ENCODE peak calls at places on chromosomes 3 and 15, in ten cellular contexts. One of them, this sample, is unnamed.

GRCh38 chr3:192850501-192850981 is 67.1 kb downstream of the MB21D2 start:
- DNase-seq in mucosa of descending colon: peak
- DNase-seq in AG10803: peak
- DNase-seq in hepatocyte: peak
- DNase-seq in B cell: no peak
- DNase-seq in AG09319: no peak
- DNase-seq in WERI-Rb-1: no peak
- DNase-seq in OCI-LY7: no peak
- DNase-seq in nephron progenitor cell: no peak
- DNase-seq in kidney: no peak
- DNase-seq in this sample: peak

GRCh38 chr3:98501270-98501669 is 3.8 kb downstream of the OR5K2 start:
- DNase-seq in mucosa of descending colon: no peak
- DNase-seq in AG10803: no peak
- DNase-seq in hepatocyte: no peak
- DNase-seq in B cell: no peak
- DNase-seq in AG09319: no peak
- DNase-seq in WERI-Rb-1: no peak
- DNase-seq in OCI-LY7: no peak
- DNase-seq in nephron progenitor cell: no peak
- DNase-seq in kidney: no peak
- DNase-seq in this sample: no peak

GRCh38 chr3:154122912-154123559 is 1.8 kb downstream of the ARHGEF26 start:
- DNase-seq in mucosa of descending colon: no peak
- DNase-seq in AG10803: no peak
- DNase-seq in hepatocyte: peak
- DNase-seq in B cell: no peak
- DNase-seq in AG09319: no peak
- DNase-seq in WERI-Rb-1: no peak
- DNase-seq in OCI-LY7: no peak
- DNase-seq in nephron progenitor cell: no peak
- DNase-seq in kidney: no peak
- DNase-seq in this sample: no peak

GRCh38 chr3:132787616-132788015 is 65.4 kb upstream of the NPHP3 start:
- DNase-seq in mucosa of descending colon: no peak
- DNase-seq in AG10803: peak
- DNase-seq in hepatocyte: peak
- DNase-seq in B cell: no peak
- DNase-seq in AG09319: no peak
- DNase-seq in WERI-Rb-1: no peak
- DNase-seq in OCI-LY7: no peak
- DNase-seq in nephron progenitor cell: no peak
- DNase-seq in kidney: no peak
- DNase-seq in this sample: no peak

GRCh38 chr3:148074916-148075315 is 622.8 kb upstream of the AGTR1 start:
- DNase-seq in mucosa of descending colon: no peak
- DNase-seq in AG10803: no peak
- DNase-seq in hepatocyte: no peak
- DNase-seq in B cell: no peak
- DNase-seq in AG09319: no peak
- DNase-seq in WERI-Rb-1: no peak
- DNase-seq in OCI-LY7: no peak
- DNase-seq in nephron progenitor cell: no peak
- DNase-seq in kidney: no peak
- DNase-seq in this sample: no peak

GRCh38 chr15:97759363-97759762 is 201.1 kb upstream of the ARRDC4 start:
- DNase-seq in mucosa of descending colon: no peak
- DNase-seq in AG10803: peak
- DNase-seq in hepatocyte: no peak
- DNase-seq in B cell: no peak
- DNase-seq in AG09319: no peak
- DNase-seq in WERI-Rb-1: no peak
- DNase-seq in OCI-LY7: no peak
- DNase-seq in nephron progenitor cell: no peak
- DNase-seq in kidney: no peak
- DNase-seq in this sample: no peak

GRCh38 chr3:9503283-9503682 is 50.3 kb downstream of the LHFPL4 start:
- DNase-seq in mucosa of descending colon: peak
- DNase-seq in AG10803: peak
- DNase-seq in hepatocyte: peak
- DNase-seq in B cell: peak
- DNase-seq in AG09319: peak
- DNase-seq in WERI-Rb-1: peak
- DNase-seq in OCI-LY7: peak
- DNase-seq in nephron progenitor cell: peak
- DNase-seq in kidney: no peak
- DNase-seq in this sample: peak

GRCh38 chr3:39960515-39961403 is 151.3 kb downstream of the MYRIP start:
- DNase-seq in mucosa of descending colon: no peak
- DNase-seq in AG10803: peak
- DNase-seq in hepatocyte: no peak
- DNase-seq in B cell: no peak
- DNase-seq in AG09319: no peak
- DNase-seq in WERI-Rb-1: no peak
- DNase-seq in OCI-LY7: no peak
- DNase-seq in nephron progenitor cell: no peak
- DNase-seq in kidney: no peak
- DNase-seq in this sample: no peak

GRCh38 chr3:124813541-124813940 is 73.6 kb downstream of the ITGB5 start:
- DNase-seq in mucosa of descending colon: no peak
- DNase-seq in AG10803: no peak
- DNase-seq in hepatocyte: no peak
- DNase-seq in B cell: no peak
- DNase-seq in AG09319: no peak
- DNase-seq in WERI-Rb-1: no peak
- DNase-seq in OCI-LY7: no peak
- DNase-seq in nephron progenitor cell: no peak
- DNase-seq in kidney: no peak
- DNase-seq in this sample: no peak

GRCh38 chr15:61051570-61052031 is 177.5 kb downstream of the RORA start:
- DNase-seq in mucosa of descending colon: peak
- DNase-seq in AG10803: peak
- DNase-seq in hepatocyte: peak
- DNase-seq in B cell: no peak
- DNase-seq in AG09319: peak
- DNase-seq in WERI-Rb-1: peak
- DNase-seq in OCI-LY7: peak
- DNase-seq in nephron progenitor cell: no peak
- DNase-seq in kidney: no peak
- DNase-seq in this sample: no peak

GRCh38 chr15:77838595-77838994 is 205.9 kb upstream of the LINGO1 start:
- DNase-seq in mucosa of descending colon: no peak
- DNase-seq in AG10803: no peak
- DNase-seq in hepatocyte: no peak
- DNase-seq in B cell: no peak
- DNase-seq in AG09319: no peak
- DNase-seq in WERI-Rb-1: no peak
- DNase-seq in OCI-LY7: no peak
- DNase-seq in nephron progenitor cell: no peak
- DNase-seq in kidney: peak
- DNase-seq in this sample: no peak

GRCh38 chr3:79018671-79019136 is 749.1 kb downstream of the ROBO1 start:
- DNase-seq in mucosa of descending colon: peak
- DNase-seq in AG10803: peak
- DNase-seq in hepatocyte: peak
- DNase-seq in B cell: no peak
- DNase-seq in AG09319: no peak
- DNase-seq in WERI-Rb-1: peak
- DNase-seq in OCI-LY7: no peak
- DNase-seq in nephron progenitor cell: peak
- DNase-seq in kidney: peak
- DNase-seq in this sample: peak

GRCh38 chr3:138600341-138600740 is 6.3 kb upstream of the CEP70 start:
- DNase-seq in mucosa of descending colon: no peak
- DNase-seq in AG10803: peak
- DNase-seq in hepatocyte: no peak
- DNase-seq in B cell: no peak
- DNase-seq in AG09319: no peak
- DNase-seq in WERI-Rb-1: no peak
- DNase-seq in OCI-LY7: no peak
- DNase-seq in nephron progenitor cell: no peak
- DNase-seq in kidney: no peak
- DNase-seq in this sample: no peak

GRCh38 chr3:58952128-58952917 is 97.5 kb downstream of the CFAP20DC start:
- DNase-seq in mucosa of descending colon: no peak
- DNase-seq in AG10803: no peak
- DNase-seq in hepatocyte: no peak
- DNase-seq in B cell: no peak
- DNase-seq in AG09319: no peak
- DNase-seq in WERI-Rb-1: no peak
- DNase-seq in OCI-LY7: no peak
- DNase-seq in nephron progenitor cell: no peak
- DNase-seq in kidney: no peak
- DNase-seq in this sample: peak

GRCh38 chr15:73704869-73705645 is 20.9 kb downstream of the CD276 start:
- DNase-seq in mucosa of descending colon: peak
- DNase-seq in AG10803: peak
- DNase-seq in hepatocyte: peak
- DNase-seq in B cell: peak
- DNase-seq in AG09319: no peak
- DNase-seq in WERI-Rb-1: peak
- DNase-seq in OCI-LY7: peak
- DNase-seq in nephron progenitor cell: peak
- DNase-seq in kidney: no peak
- DNase-seq in this sample: peak
- TF ChIP-seq CTCF in mucosa of descending colon: peak
- TF ChIP-seq CTCF in AG10803: peak
- TF ChIP-seq CTCF in hepatocyte: peak
- TF ChIP-seq CTCF in B cell: peak
- TF ChIP-seq CTCF in AG09319: peak
- TF ChIP-seq CTCF in WERI-Rb-1: peak
- TF ChIP-seq CTCF in OCI-LY7: peak
- TF ChIP-seq CTCF in nephron progenitor cell: peak
- TF ChIP-seq CTCF in kidney: peak
- TF ChIP-seq CTCF in this sample: peak

GRCh38 chr3:115148142-115148790 is 1.2 kb upstream of the ZBTB20 start:
- DNase-seq in mucosa of descending colon: peak
- DNase-seq in AG10803: peak
- DNase-seq in hepatocyte: no peak
- DNase-seq in B cell: no peak
- DNase-seq in AG09319: no peak
- DNase-seq in WERI-Rb-1: no peak
- DNase-seq in OCI-LY7: no peak
- DNase-seq in nephron progenitor cell: no peak
- DNase-seq in kidney: no peak
- DNase-seq in this sample: no peak
- TF ChIP-seq CTCF in mucosa of descending colon: no peak
- TF ChIP-seq CTCF in AG10803: no peak
- TF ChIP-seq CTCF in hepatocyte: no peak
- TF ChIP-seq CTCF in B cell: no peak
- TF ChIP-seq CTCF in AG09319: no peak
- TF ChIP-seq CTCF in WERI-Rb-1: no peak
- TF ChIP-seq CTCF in OCI-LY7: no peak
- TF ChIP-seq CTCF in nephron progenitor cell: no peak
- TF ChIP-seq CTCF in kidney: no peak
- TF ChIP-seq CTCF in this sample: no peak

GRCh38 chr3:4350789-4351163 is 47.6 kb downstream of the SETMAR start:
- DNase-seq in mucosa of descending colon: peak
- DNase-seq in AG10803: peak
- DNase-seq in hepatocyte: peak
- DNase-seq in B cell: peak
- DNase-seq in AG09319: peak
- DNase-seq in WERI-Rb-1: peak
- DNase-seq in OCI-LY7: peak
- DNase-seq in nephron progenitor cell: peak
- DNase-seq in kidney: no peak
- DNase-seq in this sample: peak

GRCh38 chr3:4351872-4352271 is 48.7 kb downstream of the SETMAR start:
- DNase-seq in mucosa of descending colon: no peak
- DNase-seq in AG10803: no peak
- DNase-seq in hepatocyte: no peak
- DNase-seq in B cell: no peak
- DNase-seq in AG09319: no peak
- DNase-seq in WERI-Rb-1: no peak
- DNase-seq in OCI-LY7: no peak
- DNase-seq in nephron progenitor cell: no peak
- DNase-seq in kidney: no peak
- DNase-seq in this sample: no peak

GRCh38 chr3:4355401-4356224 is 52.4 kb downstream of the SETMAR start:
- DNase-seq in mucosa of descending colon: peak
- DNase-seq in AG10803: no peak
- DNase-seq in hepatocyte: peak
- DNase-seq in B cell: no peak
- DNase-seq in AG09319: no peak
- DNase-seq in WERI-Rb-1: no peak
- DNase-seq in OCI-LY7: no peak
- DNase-seq in nephron progenitor cell: peak
- DNase-seq in kidney: peak
- DNase-seq in this sample: no peak

GRCh38 chr3:4356225-4356540 is 53.0 kb downstream of the SETMAR start:
- DNase-seq in mucosa of descending colon: no peak
- DNase-seq in AG10803: no peak
- DNase-seq in hepatocyte: no peak
- DNase-seq in B cell: no peak
- DNase-seq in AG09319: no peak
- DNase-seq in WERI-Rb-1: no peak
- DNase-seq in OCI-LY7: no peak
- DNase-seq in nephron progenitor cell: no peak
- DNase-seq in kidney: no peak
- DNase-seq in this sample: no peak

DNA sequence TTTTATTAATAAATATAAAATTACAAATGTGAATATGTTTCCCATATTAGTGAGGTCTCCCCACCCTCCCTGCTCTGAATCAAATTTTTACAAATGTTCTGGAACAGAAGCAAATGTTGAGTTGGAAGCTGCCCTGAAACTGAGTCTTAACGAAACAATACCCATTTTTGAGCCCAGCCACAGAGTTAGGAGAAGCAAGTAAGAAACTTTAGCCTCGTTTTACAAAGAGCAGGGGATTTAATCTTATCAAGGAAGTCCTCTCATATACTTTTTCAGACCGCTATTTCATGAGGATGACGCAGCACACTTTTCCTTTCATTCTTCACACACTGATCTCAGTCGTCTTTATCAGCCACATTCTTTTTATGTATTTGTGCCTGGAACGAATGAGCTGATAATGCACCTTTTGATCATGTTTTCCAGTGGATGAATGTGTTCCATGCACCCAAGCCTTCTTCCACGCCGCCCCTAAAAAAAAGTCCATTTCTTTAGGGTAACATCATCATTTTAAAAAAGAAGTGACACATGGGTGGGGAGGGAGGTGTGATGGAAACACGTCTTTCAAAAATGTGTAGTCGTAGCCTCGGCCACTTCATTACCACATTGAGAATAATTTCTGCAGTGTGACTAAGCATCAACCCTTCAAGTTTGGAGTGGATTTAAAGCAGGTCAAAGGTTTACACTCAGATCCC is 48.1 kb downstream of the SETMAR start:
- DNase-seq in mucosa of descending colon: no peak
- DNase-seq in AG10803: peak
- DNase-seq in hepatocyte: peak
- DNase-seq in B cell: no peak
- DNase-seq in AG09319: no peak
- DNase-seq in WERI-Rb-1: no peak
- DNase-seq in OCI-LY7: no peak
- DNase-seq in nephron progenitor cell: no peak
- DNase-seq in kidney: no peak
- DNase-seq in this sample: peak
- TF ChIP-seq CTCF in mucosa of descending colon: no peak
- TF ChIP-seq CTCF in AG10803: no peak
- TF ChIP-seq CTCF in hepatocyte: no peak
- TF ChIP-seq CTCF in B cell: peak
- TF ChIP-seq CTCF in AG09319: no peak
- TF ChIP-seq CTCF in WERI-Rb-1: no peak
- TF ChIP-seq CTCF in OCI-LY7: no peak
- TF ChIP-seq CTCF in nephron progenitor cell: no peak
- TF ChIP-seq CTCF in kidney: no peak
- TF ChIP-seq CTCF in this sample: no peak

GRCh38 chr3:27185231-27185989 is 183.8 kb downstream of the NEK10 start:
- DNase-seq in mucosa of descending colon: no peak
- DNase-seq in AG10803: no peak
- DNase-seq in hepatocyte: no peak
- DNase-seq in B cell: no peak
- DNase-seq in AG09319: no peak
- DNase-seq in WERI-Rb-1: no peak
- DNase-seq in OCI-LY7: no peak
- DNase-seq in nephron progenitor cell: no peak
- DNase-seq in kidney: no peak
- DNase-seq in this sample: no peak
- TF ChIP-seq CTCF in mucosa of descending colon: no peak
- TF ChIP-seq CTCF in AG10803: no peak
- TF ChIP-seq CTCF in hepatocyte: no peak
- TF ChIP-seq CTCF in B cell: no peak
- TF ChIP-seq CTCF in AG09319: no peak
- TF ChIP-seq CTCF in WERI-Rb-1: no peak
- TF ChIP-seq CTCF in OCI-LY7: no peak
- TF ChIP-seq CTCF in nephron progenitor cell: no peak
- TF ChIP-seq CTCF in kidney: no peak
- TF ChIP-seq CTCF in this sample: no peak